ENCODE peak calls at places on chromosome 14, in seven cellular contexts. S, G, E, U, L, B and C are unnamed samples.
A peak's percentile ranks its signal among the peaks of the same experiment; 100 is the strongest.

GRCh38 chr14:61409782-61410181 is 88.4 kb downstream of the PRKCH start:
- DNase-seq in L (no peak), B (no peak), E (peak; percentile 14), G (no peak), S (no peak), U (no peak), C (no peak)

GRCh38 chr14:39114073-39114838 is at the start of gene GEMIN2:
- DNase-seq in E (peak; percentile 97), S (peak; percentile 97), L (peak; percentile 93), B (peak; percentile 97), U (peak; percentile 96), G (peak; percentile 92), C (peak; percentile 95)

GRCh38 chr14:63182967-63183366 is 21.3 kb upstream of the RHOJ start:
- DNase-seq in U (no peak), L (no peak), G (no peak), S (no peak), E (no peak), B (no peak), C (no peak)

GRCh38 chr14:22319526-22320352 is 269.3 kb downstream of the DAD1 start:
- DNase-seq in G (peak; percentile 60), E (no peak), S (peak; percentile 80), U (peak; percentile 72), L (peak; percentile 53), B (peak; percentile 69), C (no peak)

GRCh38 chr14:102774391-102775153 is 2.7 kb upstream of the TRAF3 start:
- DNase-seq in S (peak; percentile 79), U (peak; percentile 64), B (peak; percentile 57), G (peak; percentile 59), L (peak; percentile 70), E (no peak), C (no peak)

GRCh38 chr14:20412422-20412821 is 879 bp downstream of the TEP1 start:
- DNase-seq in E (no peak), L (no peak), U (no peak), S (no peak), G (no peak), B (no peak), C (no peak)

GRCh38 chr14:60485600-60486251 is at the start of gene C14orf39:
- DNase-seq in S (no peak), L (peak; percentile 86), G (no peak), B (no peak), U (no peak), E (no peak), C (no peak)

GRCh38 chr14:104222396-104223036 is 84.1 kb downstream of the KIF26A start:
- DNase-seq in U (no peak), B (no peak), S (no peak), L (no peak), E (no peak), G (no peak), C (peak; percentile 39)

GRCh38 chr14:100611811-100612480 is 24.7 kb upstream of the BEGAIN start:
- DNase-seq in S (no peak), U (no peak), L (no peak), B (no peak), E (no peak), G (peak; percentile 6), C (peak; percentile 43)

DNA sequence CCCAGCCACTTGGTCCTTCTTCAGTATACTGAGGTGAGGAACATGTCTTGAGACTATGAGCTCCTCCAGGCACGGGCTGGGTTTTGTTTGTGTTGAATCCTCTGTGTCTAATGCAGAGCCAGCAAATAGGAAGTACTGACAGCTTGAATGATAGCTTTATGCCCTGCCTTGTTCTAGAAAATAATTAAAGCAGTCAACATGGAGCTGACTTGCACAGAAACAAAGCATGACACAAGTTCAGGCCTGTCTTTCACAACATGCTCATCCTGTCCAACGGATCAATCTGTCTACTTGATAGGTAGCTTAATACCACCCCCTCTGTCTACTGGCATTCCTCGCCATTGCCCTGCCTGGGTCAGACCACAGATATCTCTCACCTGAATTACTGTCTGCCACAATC is 140.9 kb downstream of the ESRRB start:
- DNase-seq in U (no peak), E (no peak), G (no peak), S (no peak), B (no peak), L (no peak), C (no peak)
- H3K27ac ChIP-seq in U (no peak overlapping the region), E (no peak overlapping the region), G (no peak overlapping the region), S (no peak overlapping the region), B (no peak overlapping the region), L (no peak overlapping the region), C (no peak overlapping the region)

DNA sequence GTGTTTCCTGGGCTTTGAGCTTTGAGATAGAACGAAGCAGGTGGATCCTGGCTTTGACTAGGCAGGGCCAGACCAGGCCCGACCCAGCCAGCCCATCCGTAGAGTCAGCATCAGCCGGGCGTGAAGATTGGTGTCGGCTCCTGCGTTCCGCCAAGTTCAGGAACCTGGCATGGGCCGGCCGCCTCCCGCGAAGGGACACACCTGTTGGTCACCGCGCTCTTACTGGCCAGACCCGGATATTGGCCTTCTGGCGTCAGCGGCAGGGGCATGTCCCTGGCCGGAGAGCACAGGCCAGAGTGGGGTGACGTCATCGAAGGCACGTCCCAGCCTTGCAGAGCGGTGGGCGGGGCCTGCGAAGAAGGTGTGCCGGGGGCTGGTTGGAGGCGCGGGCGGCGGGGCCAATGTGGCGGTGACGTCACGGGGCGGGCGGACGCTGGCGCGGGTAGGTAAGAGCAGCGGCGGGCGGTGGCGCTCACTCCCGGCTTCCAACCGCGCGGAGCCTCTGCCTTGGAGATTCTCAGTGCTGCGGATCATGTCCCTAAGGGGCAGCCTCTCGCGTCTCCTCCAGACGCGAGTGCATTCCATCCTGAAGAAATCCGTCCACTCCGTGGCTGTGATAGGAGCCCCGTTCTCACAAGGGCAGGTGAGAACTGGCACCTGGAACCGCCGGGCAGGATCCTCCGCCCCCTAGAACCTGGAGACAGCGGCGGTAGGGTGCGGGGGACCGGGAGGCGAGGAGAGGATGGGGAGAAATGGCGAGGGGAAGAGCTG is at the start of gene ARG2:
- DNase-seq in G (peak; percentile 99), U (peak; percentile 100), E (peak; percentile 99), B (peak; percentile 100), S (peak; percentile 95), L (peak; percentile 96), C (peak; percentile 98)
- TF ChIP-seq POLR2A in G (peak; percentile 76), U (peak; percentile 84), E (peak; percentile 77), B (no peak), S (peak; percentile 89), L (peak; percentile 74), C (no peak)

GRCh38 chr14:92517761-92518160 is 4.2 kb downstream of the RIN3 start:
- DNase-seq in U (no peak), L (no peak), S (no peak), G (no peak), E (no peak), B (no peak), C (peak; percentile 37)

GRCh38 chr14:92523752-92524151 is 10.2 kb downstream of the RIN3 start:
- DNase-seq in G (no peak), E (no peak), L (no peak), U (no peak), S (no peak), B (no peak), C (no peak)

GRCh38 chr14:92519246-92520101 is 5.9 kb downstream of the RIN3 start:
- DNase-seq in L (no peak), U (peak; percentile 16), B (no peak), E (no peak), G (no peak), S (no peak), C (no peak)

GRCh38 chr14:92520102-92520651 is 6.6 kb downstream of the RIN3 start:
- DNase-seq in B (no peak), S (no peak), G (no peak), U (peak; percentile 69), E (no peak), L (no peak), C (no peak)

GRCh38 chr14:92520701-92521415 is 7.3 kb downstream of the RIN3 start:
- DNase-seq in S (no peak), B (no peak), E (no peak), U (no peak), L (no peak), G (no peak), C (no peak)
- TF ChIP-seq EP300 in S (no peak), B (no peak), E (no peak), U (no peak), L (no peak), G (no peak), C (no peak)

DNA sequence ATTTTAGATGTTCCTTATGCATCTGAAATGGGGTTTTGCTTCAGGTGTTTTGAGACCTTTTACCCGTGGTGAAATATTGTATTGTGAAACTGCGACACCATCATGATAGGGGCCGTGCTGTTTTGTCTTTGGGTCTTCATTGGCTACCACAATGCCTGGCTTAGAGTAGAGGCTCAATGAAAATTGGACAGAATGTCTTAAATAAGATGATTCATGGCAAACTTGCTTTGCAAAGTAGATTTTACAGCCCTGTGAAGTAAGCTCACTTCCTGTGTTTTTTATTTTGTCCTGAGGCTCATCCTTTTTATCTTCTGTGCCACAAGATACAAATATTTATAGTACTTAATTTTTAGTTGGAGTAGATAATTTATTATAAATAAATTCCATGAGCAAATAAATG is 111.3 kb upstream of the FRMD6 start:
- DNase-seq in G (no peak), U (no peak), S (no peak), E (no peak), B (no peak), L (no peak), C (no peak)
- H3K27ac ChIP-seq in G (no peak overlapping the region), U (no peak overlapping the region), S (no peak overlapping the region), E (no peak overlapping the region), B (no peak overlapping the region), L (no peak overlapping the region), C (no peak overlapping the region)

DNA sequence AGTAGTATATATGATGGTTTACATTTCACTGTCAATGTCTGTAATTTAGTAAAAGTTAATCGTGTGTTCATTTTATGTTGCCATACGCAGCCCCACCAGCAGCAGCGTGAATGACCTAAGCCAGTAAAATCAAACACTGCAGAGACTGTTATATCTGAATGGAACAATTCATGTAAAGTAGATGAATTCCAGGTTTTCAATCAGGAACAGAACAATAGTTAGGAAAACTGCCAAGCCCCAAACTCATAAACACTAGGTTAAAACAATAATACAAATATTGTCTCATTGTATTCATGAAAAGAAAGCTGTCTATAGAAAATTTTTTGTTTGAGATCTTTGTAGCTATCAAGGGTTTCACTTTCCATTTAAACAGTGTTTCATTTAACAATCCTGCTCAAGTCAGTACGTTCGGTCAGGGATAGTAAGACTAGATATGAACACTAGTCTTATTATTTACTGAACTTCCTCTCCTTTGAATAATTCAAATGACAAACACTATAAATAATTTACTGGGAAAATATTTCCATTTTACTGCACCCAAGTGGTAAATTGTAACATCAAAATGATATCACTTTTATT is 256.8 kb upstream of the FLRT2 start:
- DNase-seq in U (no peak), L (no peak), S (no peak), E (no peak), G (no peak), B (no peak), C (no peak)
- TF ChIP-seq POLR2A in U (no peak), L (no peak), S (no peak), E (no peak), G (no peak), B (no peak), C (no peak)

DNA sequence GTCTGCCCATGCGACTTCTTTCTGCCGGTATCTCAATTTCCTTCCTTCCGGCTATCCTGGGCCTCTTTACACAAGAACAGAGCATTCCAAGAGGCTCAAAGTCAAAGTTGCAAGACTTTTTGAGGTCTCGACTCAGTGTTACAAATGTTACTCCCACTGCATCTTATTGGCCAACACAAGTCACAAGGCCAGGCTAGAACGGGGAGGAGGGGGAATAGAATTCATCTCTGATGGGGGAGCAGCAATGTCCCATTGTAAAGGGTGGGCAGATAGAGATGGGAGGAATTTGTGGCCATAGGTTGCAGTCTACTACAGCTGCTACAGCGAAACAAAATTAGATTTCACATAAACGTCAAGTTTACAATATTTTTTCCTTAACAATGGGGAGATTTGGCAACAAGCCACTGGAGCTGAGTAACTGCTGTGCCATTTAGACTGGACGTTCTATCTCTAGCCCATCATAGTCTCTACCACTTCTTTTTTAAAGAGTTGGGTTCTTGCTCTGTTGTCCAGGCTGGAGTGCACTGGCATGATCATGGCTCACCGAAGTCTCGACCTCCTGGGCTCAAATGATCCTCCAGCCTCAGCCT is 9.4 kb upstream of the NYNRIN start:
- DNase-seq in B (no peak), L (peak; percentile 39), E (no peak), U (no peak), S (no peak), G (no peak), C (no peak)
- TF ChIP-seq EP300 in B (no peak), L (no peak), E (no peak), U (no peak), S (no peak), G (no peak), C (no peak)